ENCODE peak calls at places on chromosomes 16 and 17, in eight cellular contexts. Z, G, Q, P, O, R, I and Y are unnamed samples.

GRCh38 chr17:38797091-38797490 is 2.3 kb downstream of the PIP4K2B start:
- DNase-seq in Z (no peak), O (no peak), P (no peak), Q (no peak), R (no peak), G (peak), I (no peak), Y (no peak)

GRCh38 chr17:19590912-19591551 is 57.4 kb downstream of the SLC47A1 start:
- DNase-seq in O (no peak), Q (no peak), R (no peak), Z (no peak), G (no peak), P (no peak), I (no peak), Y (no peak)

GRCh38 chr17:33531311-33531710 is 238.2 kb upstream of the ASIC2 start:
- DNase-seq in R (no peak), P (no peak), I (no peak), G (no peak), Z (no peak), Q (no peak), O (no peak), Y (no peak)

GRCh38 chr16:50152807-50153647 is at the start of gene TENT4B:
- DNase-seq in Q (peak), I (peak), G (peak), Z (peak), O (peak), P (peak), R (peak), Y (peak)

GRCh38 chr17:63493411-63493810 is 16.6 kb downstream of the ACE start:
- DNase-seq in Z (no peak), R (no peak), I (no peak), Q (no peak), G (no peak), O (no peak), P (no peak), Y (no peak)

GRCh38 chr17:2709173-2709661 is 2.3 kb downstream of the CLUH start:
- DNase-seq in Q (peak), I (no peak), G (peak), P (peak), R (no peak), O (no peak), Z (no peak), Y (no peak)

GRCh38 chr16:70703041-70703834 is 17.4 kb upstream of the MTSS2 start:
- DNase-seq in G (no peak), Z (peak), O (no peak), R (peak), I (no peak), P (no peak), Q (peak), Y (peak)

GRCh38 chr17:42135664-42136653 is 13.4 kb downstream of the HSPB9 start:
- DNase-seq in I (no peak), P (no peak), Z (peak), R (peak), Q (no peak), O (no peak), G (no peak), Y (peak)

GRCh38 chr17:42891539-42892152 is 9.0 kb upstream of the G6PC1 start:
- DNase-seq in O (no peak), G (no peak), Q (peak), Z (peak), I (no peak), P (no peak), R (peak), Y (peak)

GRCh38 chr17:78726471-78727010 is 55.5 kb downstream of the CYTH1 start:
- DNase-seq in Z (no peak), I (no peak), Q (no peak), O (no peak), P (no peak), R (no peak), G (no peak), Y (no peak)

GRCh38 chr17:82931696-82932060 is 91.9 kb upstream of the ZNF750 start:
- DNase-seq in R (peak), P (no peak), Q (peak), G (peak), I (no peak), Z (peak), O (peak), Y (peak)

GRCh38 chr16:528111-529011 is 849 bp downstream of the CAPN15 start:
- DNase-seq in I (no peak), G (peak), R (no peak), P (no peak), O (no peak), Z (peak), Q (no peak), Y (peak)

GRCh38 chr17:73722163-73722562 is 77.9 kb upstream of the SDK2 start:
- DNase-seq in R (no peak), P (no peak), I (no peak), Z (no peak), Q (no peak), G (no peak), O (no peak), Y (no peak)

GRCh38 chr17:75487351-75488070 is 27.8 kb downstream of the CASKIN2 start:
- DNase-seq in P (peak), Z (no peak), Q (peak), O (no peak), G (no peak), R (peak), I (no peak), Y (no peak)

GRCh38 chr17:73503560-73503959 is 140.7 kb downstream of the SDK2 start:
- DNase-seq in P (no peak), Z (no peak), O (no peak), Q (no peak), I (no peak), R (no peak), G (no peak), Y (no peak)

GRCh38 chr16:30928390-30928789 is 5.0 kb downstream of the FBXL19 start:
- DNase-seq in G (no peak), R (no peak), Q (no peak), O (no peak), I (no peak), P (no peak), Z (peak), Y (no peak)

GRCh38 chr16:30930160-30930571 is 6.8 kb downstream of the FBXL19 start:
- DNase-seq in Z (peak), R (no peak), Q (no peak), O (no peak), I (no peak), P (no peak), G (no peak), Y (no peak)

GRCh38 chr16:30927789-30928378 is 4.5 kb downstream of the FBXL19 start:
- DNase-seq in Q (no peak), O (no peak), P (peak), I (peak), G (peak), Z (peak), R (no peak), Y (peak)

GRCh38 chr16:30931068-30931655 is 7.8 kb downstream of the FBXL19 start:
- DNase-seq in R (no peak), I (no peak), O (no peak), Z (no peak), Q (no peak), G (no peak), P (no peak), Y (no peak)

GRCh38 chr16:30929167-30929566 is 5.8 kb downstream of the FBXL19 start:
- DNase-seq in G (no peak), I (no peak), R (no peak), P (no peak), Z (no peak), O (no peak), Q (no peak), Y (no peak)
- TF ChIP-seq CTCF in G (no peak), I (no peak), R (no peak), P (no peak), Z (no peak), O (no peak), Q (no peak), Y (no peak)

DNA sequence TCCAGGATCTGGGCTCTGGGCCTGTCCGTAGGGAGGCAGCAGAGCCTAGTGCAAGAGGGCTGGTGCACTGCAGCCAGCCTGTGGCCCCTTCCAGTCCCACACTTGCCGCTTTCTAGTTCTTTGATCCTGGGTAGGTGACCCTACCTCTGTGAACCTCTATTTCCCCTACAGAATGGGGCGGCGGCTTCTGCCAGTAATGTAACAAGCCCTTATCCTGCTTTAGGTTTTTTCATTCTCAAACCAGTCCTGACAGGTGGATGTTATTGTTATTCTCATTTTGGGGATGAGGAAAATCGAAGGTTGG is 744 bp downstream of the E4F1 start:
- DNase-seq in G (no peak), Q (no peak), P (no peak), Z (no peak), I (no peak), R (no peak), O (no peak), Y (peak)
- TF ChIP-seq CTCF in G (peak), Q (no peak), P (peak), Z (no peak), I (no peak), R (no peak), O (no peak), Y (peak)

DNA sequence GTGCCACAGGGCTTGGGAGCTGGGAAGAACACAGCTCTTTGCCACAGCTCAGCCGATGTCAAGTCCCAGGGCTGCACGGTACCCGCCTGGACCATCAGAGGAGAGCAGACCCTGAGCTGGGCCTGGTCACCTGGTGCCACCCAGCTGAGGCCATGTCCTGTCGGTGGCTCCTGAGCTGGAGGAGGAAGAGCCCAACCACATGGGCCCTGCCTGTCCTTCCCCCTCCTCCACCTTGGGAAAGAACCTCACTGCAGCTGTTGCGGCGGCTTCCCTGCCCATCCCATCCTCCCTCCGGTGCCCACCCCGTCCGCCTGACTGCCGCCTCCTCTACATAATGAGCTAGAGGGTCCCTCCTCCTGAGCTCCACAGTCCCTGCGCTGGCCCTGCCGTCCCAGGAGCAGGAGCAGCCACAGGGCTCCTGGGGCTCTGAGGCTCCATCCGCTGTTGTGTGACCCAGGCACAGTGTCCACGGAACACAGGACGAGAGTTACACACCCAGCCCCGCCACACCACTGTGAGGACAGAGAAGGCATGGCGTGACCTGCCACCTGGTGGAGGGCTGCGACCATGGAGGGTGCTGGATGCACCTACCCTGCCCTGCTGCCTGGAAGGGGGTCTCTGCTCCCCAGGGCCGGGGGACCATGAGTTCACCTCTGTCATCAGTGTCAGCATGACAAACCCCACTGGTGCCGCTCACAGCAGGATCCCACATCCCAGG is 21.4 kb upstream of the CHMP6 start:
- DNase-seq in I (peak), G (peak), R (no peak), Q (peak), Z (peak), P (peak), O (no peak), Y (no peak)
- TF ChIP-seq CTCF in I (peak), G (peak), R (peak), Q (peak), Z (peak), P (peak), O (peak), Y (peak)

GRCh38 chr17:40562841-40563370 is 2.4 kb downstream of the CCR7 start:
- DNase-seq in Z (no peak), R (no peak), I (no peak), G (no peak), Q (no peak), P (no peak), O (no peak), Y (no peak)
- TF ChIP-seq CTCF in Z (no peak), R (no peak), I (no peak), G (no peak), Q (no peak), P (peak), O (no peak), Y (no peak)

DNA sequence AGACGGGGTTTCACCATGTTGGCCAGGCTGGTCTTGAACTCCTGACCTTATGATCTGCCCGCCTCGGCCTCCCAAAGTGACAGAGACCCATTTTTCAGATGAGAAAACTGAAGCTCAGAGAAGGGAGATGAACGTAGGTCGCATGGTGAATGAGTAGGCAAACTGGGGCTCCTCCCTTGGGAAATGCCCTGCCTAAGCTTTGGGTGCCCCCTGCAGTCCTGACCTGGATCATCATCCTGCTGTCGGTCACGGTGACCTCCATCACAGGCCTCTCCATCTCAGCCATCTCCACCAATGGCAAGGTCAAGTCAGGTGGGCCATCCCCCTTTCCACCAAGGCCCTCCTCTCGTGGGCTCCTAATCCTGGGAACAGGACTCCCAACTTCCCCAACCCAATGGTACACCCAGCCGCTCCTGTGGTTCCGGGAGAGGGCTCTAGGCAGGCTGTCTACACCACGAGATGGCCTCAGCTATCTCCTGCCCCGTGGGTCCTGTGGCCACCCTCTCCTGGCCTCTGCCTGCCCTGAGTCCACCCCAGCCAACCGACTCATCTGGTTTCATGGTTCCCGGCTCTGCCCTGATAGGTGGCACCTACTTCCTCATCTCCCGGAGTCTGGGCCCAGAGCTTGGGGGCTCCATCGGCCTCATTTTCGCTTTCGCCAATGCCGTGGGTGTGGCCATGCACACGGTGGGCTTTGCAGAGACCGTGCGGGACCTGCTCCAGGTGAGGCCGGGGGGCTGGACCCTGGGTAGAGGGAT is 4.7 kb downstream of the SLC12A3 start:
- DNase-seq in O (no peak), R (no peak), Q (no peak), Z (no peak), I (no peak), P (peak), G (peak), Y (no peak)
- TF ChIP-seq CTCF in O (no peak), R (no peak), Q (no peak), Z (no peak), I (no peak), P (peak), G (peak), Y (no peak)